ENCODE peak calls at places on chromosomes 4 and X, in seven cellular contexts. P, C, H, G, Z, T and W are unnamed samples.

GRCh38 chr4:6022607-6023288 is 4.5 kb upstream of the C4orf50 start:
- DNase-seq in C (no peak), H (no peak), T (no peak), G (no peak), P (no peak), Z (no peak), W (no peak)

GRCh38 chr4:99755223-99755944 is 61.2 kb upstream of the DAPP1 start:
- DNase-seq in C (no peak), P (no peak), Z (no peak), H (no peak), G (no peak), T (peak), W (no peak)

GRCh38 chr4:158129649-158130048 is 43.2 kb downstream of the GASK1B start:
- DNase-seq in C (no peak), T (peak), P (no peak), H (no peak), G (no peak), Z (no peak), W (no peak)

GRCh38 chr4:40723728-40724127 is 26.0 kb upstream of the NSUN7 start:
- DNase-seq in Z (no peak), T (no peak), C (no peak), P (no peak), H (no peak), G (no peak), W (no peak)

GRCh38 chrX:63275127-63275526 is 76.0 kb downstream of the SPIN4 start:
- DNase-seq in Z (no peak), G (no peak), H (no peak), C (peak), T (peak), P (no peak), W (no peak)

GRCh38 chrX:20263474-20263873 is 3.2 kb downstream of the RPS6KA3 start:
- DNase-seq in P (no peak), G (no peak), T (peak), C (no peak), H (no peak), Z (no peak), W (no peak)

GRCh38 chrX:110852180-110852579 is 56.6 kb upstream of the CHRDL1 start:
- DNase-seq in C (no peak), P (no peak), G (no peak), Z (no peak), H (no peak), T (peak), W (no peak)

GRCh38 chr4:149765630-149766029 is 50.0 kb downstream of the IQCM start:
- DNase-seq in T (peak), G (no peak), H (no peak), Z (no peak), C (no peak), P (no peak), W (no peak)

GRCh38 chrX:133638285-133638684 is 223.0 kb upstream of the GPC4 start:
- DNase-seq in H (no peak), G (no peak), P (no peak), T (no peak), C (no peak), Z (no peak), W (no peak)

GRCh38 chr4:74038161-74039064 is at the start of gene CXCL3:
- DNase-seq in C (no peak), Z (peak), P (no peak), H (peak), T (peak), G (peak), W (peak)